ENCODE peak calls at places on chromosomes 6 and 20, in seven cellular contexts. D is lung, C is IMR-90, Q is fibroblast of lung, I is ascending aorta, A is caudate nucleus, E is psoas muscle. Z is an unnamed sample.

GRCh38 chr6:140051521-140052455 is 677.3 kb upstream of the CITED2 start:
- DNase-seq in D (no peak), C (peak), Q (peak), I (no peak), A (no peak), E (no peak), Z (no peak)

GRCh38 chr20:62772618-62772993 is 23.7 kb upstream of the MRGBP start:
- DNase-seq in D (no peak), C (no peak), Q (no peak), I (no peak), A (no peak), E (no peak), Z (no peak)

GRCh38 chr6:45116714-45117410 is 211.3 kb upstream of the RUNX2 start:
- DNase-seq in D (no peak), C (peak), Q (peak), I (no peak), A (no peak), E (no peak), Z (no peak)

GRCh38 chr20:38973546-38974120 is 11.5 kb downstream of the DHX35 start:
- DNase-seq in D (no peak), C (peak), Q (peak), I (no peak), A (no peak), E (no peak), Z (no peak)

GRCh38 chr6:112029045-112029822 is 24.7 kb upstream of the CCN6 start:
- DNase-seq in D (peak), C (peak), Q (peak), I (peak), A (peak), E (peak), Z (no peak)

GRCh38 chr6:63346217-63346834 is 26.5 kb upstream of the LGSN start:
- DNase-seq in D (no peak), C (no peak), Q (no peak), I (no peak), A (no peak), E (no peak), Z (no peak)

GRCh38 chr20:36441416-36441815 is 99.9 kb upstream of the MYL9 start:
- DNase-seq in D (no peak), C (no peak), Q (no peak), I (no peak), A (no peak), E (no peak), Z (no peak)

GRCh38 chr20:50425076-50425475 is 85.1 kb upstream of the PTPN1 start:
- DNase-seq in D (no peak), C (no peak), Q (no peak), I (no peak), A (no peak), E (peak), Z (no peak)

GRCh38 chr6:116761779-116762178 is 3.7 kb downstream of the FAM162B start:
- DNase-seq in D (no peak), C (no peak), Q (no peak), I (no peak), A (no peak), E (no peak), Z (no peak)

GRCh38 chr6:130027948-130028347 is 9.6 kb downstream of the L3MBTL3 start:
- DNase-seq in D (no peak), C (no peak), Q (no peak), I (no peak), A (no peak), E (no peak), Z (no peak)

GRCh38 chr6:35665573-35665972 is 23.1 kb downstream of the FKBP5 start:
- DNase-seq in D (no peak), C (no peak), Q (no peak), I (no peak), A (no peak), E (no peak), Z (no peak)

GRCh38 chr6:35668708-35669440 is 19.8 kb downstream of the FKBP5 start:
- DNase-seq in D (no peak), C (peak), Q (peak), I (no peak), A (no peak), E (no peak), Z (no peak)

GRCh38 chr6:35673755-35674154 is 15.0 kb downstream of the FKBP5 start:
- DNase-seq in D (no peak), C (no peak), Q (no peak), I (no peak), A (no peak), E (no peak), Z (no peak)

GRCh38 chr6:35668096-35668495 is 20.6 kb downstream of the FKBP5 start:
- DNase-seq in D (no peak), C (no peak), Q (no peak), I (no peak), A (no peak), E (peak), Z (no peak)

DNA sequence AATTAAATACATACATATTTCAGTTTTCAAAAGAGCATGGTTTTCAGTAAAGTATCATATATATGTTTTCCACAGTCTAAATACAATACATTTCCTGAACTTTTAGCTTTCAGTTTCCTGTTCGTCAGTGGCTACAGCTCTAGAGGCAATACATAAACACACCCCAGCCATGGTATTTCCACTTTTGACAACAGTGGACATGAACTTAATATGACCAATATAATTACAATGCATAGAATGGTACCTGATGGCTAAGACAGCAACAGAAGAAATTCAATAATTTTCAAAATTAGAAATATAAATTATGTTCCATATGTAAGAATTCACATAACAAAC is 19.3 kb downstream of the FKBP5 start:
- DNase-seq in D (no peak), C (peak), Q (no peak), I (no peak), A (no peak), E (no peak), Z (no peak)
- H3K27ac ChIP-seq in D (no peak), C (peak), Q (peak), I (no peak), A (no peak), E (peak), Z (no peak)

DNA sequence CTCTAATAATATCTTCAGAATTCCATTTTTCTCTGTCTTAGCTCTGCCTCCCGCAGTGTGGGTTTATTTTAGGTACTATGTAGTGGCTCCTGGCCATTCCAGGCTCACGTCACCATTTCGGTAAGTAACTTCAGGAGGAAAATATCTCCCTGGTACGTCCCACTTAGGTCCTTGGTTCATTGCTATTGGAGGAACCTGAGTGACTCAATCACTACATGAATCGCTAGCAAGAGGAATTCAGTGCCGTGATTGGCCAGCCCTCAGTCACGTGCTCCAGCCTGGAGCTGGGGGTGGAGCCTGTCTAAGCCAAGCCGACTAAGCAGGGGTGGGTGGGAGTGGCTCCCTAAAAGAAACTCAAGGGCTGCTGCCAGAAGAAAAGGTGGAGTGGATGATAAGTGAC is 67.3 kb upstream of the E2F3 start:
- DNase-seq in D (no peak), C (no peak), Q (no peak), I (no peak), A (no peak), E (no peak), Z (no peak)
- H3K27ac ChIP-seq in D (no peak), C (no peak), Q (no peak), I (no peak), A (no peak), E (no peak), Z (no peak)

DNA sequence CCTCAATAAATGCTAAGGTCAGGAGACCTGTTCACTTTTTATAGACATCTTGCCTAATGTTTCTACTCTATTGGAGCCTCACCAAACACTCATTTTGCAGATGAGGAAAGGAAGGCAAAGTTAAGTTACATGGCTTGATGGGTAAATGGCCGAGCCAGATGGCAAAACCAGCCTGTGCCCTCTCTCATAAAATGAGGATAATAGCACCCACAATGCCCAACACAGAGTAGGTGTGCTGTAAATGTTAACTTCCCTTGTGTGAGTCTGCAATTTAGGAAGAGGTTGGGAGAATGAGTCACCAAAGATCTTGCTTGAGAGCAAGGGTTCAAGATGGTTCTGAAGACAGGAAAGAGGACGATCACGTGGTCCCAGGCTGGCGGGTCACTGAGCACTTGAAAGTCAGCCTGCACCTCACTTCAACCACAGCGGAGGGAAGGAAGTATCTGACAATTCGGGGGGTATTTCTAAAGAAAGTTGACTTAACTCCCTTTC is 3.3 kb downstream of the KCNK5 start:
- DNase-seq in D (peak), C (no peak), Q (no peak), I (no peak), A (no peak), E (no peak), Z (no peak)
- H3K27ac ChIP-seq in D (peak), C (no peak), Q (no peak), I (no peak), A (no peak), E (no peak), Z (peak)

GRCh38 chr6:158928068-158928467 is 71.9 kb downstream of the RSPH3 start:
- DNase-seq in D (no peak), C (no peak), Q (no peak), I (no peak), A (no peak), E (no peak), Z (no peak)

GRCh38 chr6:158924499-158925455 is 75.2 kb downstream of the RSPH3 start:
- DNase-seq in D (no peak), C (no peak), Q (no peak), I (no peak), A (no peak), E (no peak), Z (no peak)

GRCh38 chr6:158923801-158924498 is 76.1 kb downstream of the RSPH3 start:
- DNase-seq in D (no peak), C (peak), Q (no peak), I (no peak), A (no peak), E (no peak), Z (no peak)

GRCh38 chr6:158926429-158926828 is 73.6 kb downstream of the RSPH3 start:
- DNase-seq in D (no peak), C (peak), Q (peak), I (no peak), A (no peak), E (no peak), Z (no peak)
- H3K27ac ChIP-seq in D (no peak), C (no peak), Q (no peak), I (no peak), A (no peak), E (no peak), Z (no peak)

DNA sequence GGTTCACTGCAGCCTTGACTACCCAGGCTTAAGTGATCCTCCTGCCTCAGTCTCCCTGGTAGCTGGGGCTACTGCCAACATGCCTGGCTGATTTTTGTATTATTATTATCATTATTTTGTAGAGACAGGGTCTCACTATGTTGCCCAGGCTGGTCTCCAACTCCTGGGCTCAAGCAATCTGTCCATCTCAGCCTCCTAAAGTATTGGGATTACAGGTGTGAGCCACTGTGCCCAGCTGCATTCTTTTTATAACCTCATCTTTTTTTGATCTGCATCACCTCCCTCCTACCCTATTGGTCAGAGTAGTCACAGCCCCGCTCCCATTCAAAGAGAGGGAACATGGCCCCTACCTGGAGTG is 23.6 kb upstream of the IER3 start:
- DNase-seq in D (no peak), C (no peak), Q (no peak), I (no peak), A (no peak), E (no peak), Z (no peak)
- H3K27ac ChIP-seq in D (no peak), C (peak), Q (no peak), I (no peak), A (no peak), E (no peak), Z (no peak)

GRCh38 chr6:134185277-134185676 is 132.6 kb downstream of the SGK1 start:
- DNase-seq in D (no peak), C (no peak), Q (no peak), I (no peak), A (no peak), E (no peak), Z (no peak)
- H3K27ac ChIP-seq in D (no peak), C (no peak), Q (no peak), I (no peak), A (no peak), E (no peak), Z (no peak)

DNA sequence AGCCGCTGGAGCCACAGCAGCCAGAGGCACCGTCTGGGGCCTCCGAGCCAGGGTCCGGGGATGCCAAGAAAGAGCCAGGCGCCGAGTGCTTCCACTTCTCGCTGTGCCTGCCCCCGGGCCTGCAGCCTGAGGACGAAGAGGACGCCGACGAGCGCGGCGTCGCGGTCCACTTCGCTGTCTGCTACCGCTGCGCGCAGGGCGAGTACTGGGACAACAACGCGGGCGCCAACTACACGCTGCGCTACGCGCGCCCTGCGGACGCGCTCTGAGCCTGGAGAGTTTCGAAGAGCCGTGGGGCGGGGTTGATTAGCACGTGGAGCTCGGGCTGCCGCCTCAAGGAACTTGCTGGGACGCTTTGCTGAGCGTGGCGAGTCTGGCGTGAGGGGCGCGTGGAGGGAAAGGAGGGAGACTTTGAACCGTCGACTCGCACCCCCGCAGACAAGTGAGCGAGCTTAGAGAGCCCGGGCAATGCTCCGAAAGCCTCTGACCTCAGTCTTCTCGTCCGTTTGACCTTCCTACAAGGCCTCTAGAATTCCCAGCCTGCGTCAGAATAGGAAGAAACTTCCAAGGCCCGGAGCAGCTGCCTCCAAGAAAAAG is 1.3 kb downstream of the PPP1R3G start:
- DNase-seq in D (no peak), C (no peak), Q (no peak), I (no peak), A (no peak), E (peak), Z (no peak)
- H3K27ac ChIP-seq in D (no peak), C (no peak), Q (no peak), I (no peak), A (peak), E (no peak), Z (no peak)

GRCh38 chr20:13552061-13552460 is 86.7 kb downstream of the TASP1 start:
- DNase-seq in D (no peak), C (peak), Q (no peak), I (no peak), A (no peak), E (no peak), Z (no peak)

GRCh38 chr20:13554706-13555105 is 84.0 kb downstream of the TASP1 start:
- DNase-seq in D (no peak), C (peak), Q (peak), I (peak), A (no peak), E (no peak), Z (no peak)

GRCh38 chr20:13549451-13549850 is 89.3 kb downstream of the TASP1 start:
- DNase-seq in D (no peak), C (no peak), Q (no peak), I (no peak), A (no peak), E (no peak), Z (no peak)

DNA sequence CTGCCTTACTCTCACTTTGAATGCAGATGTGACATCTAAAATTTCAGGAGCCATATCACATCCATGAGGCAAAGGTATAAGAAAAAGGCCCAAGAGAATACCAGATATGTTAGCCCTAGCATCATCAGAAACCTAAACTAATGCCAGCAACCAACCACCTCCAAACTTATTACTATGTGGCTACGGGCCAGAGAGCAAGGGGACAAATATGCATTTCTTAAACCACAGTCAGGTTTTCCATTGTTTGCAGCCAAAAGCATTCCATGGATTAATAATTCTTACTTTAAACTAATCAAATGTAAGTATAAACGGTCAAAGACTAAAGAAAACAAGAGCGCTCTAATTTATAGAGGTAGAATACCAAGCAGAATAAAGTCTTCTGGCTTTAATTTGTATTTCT is 84.7 kb downstream of the TASP1 start:
- DNase-seq in D (no peak), C (no peak), Q (no peak), I (no peak), A (no peak), E (no peak), Z (no peak)
- H3K27ac ChIP-seq in D (no peak), C (no peak), Q (no peak), I (no peak), A (no peak), E (no peak), Z (no peak)

DNA sequence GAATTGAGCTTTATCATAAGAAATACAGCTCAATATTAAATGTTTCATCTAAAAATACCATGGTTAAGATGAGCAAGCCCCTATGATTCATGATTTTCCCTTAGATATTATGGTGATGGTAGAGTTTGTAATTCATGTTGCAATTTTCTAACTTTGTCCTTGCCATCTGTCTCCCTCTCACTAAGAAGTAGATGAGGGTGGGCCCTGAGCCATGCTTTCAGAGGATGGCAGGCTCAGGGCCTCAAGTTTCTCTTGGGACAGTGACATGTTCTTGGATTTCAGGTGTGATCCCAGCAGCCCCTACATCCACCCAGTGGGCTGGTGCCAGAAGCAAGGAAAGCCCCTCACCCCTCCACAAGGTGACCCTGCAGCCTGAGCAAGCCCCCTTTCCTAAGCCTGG is 25.6 kb downstream of the L3MBTL1 start:
- DNase-seq in D (no peak), C (peak), Q (no peak), I (no peak), A (no peak), E (no peak), Z (no peak)
- H3K27ac ChIP-seq in D (no peak), C (no peak), Q (no peak), I (no peak), A (no peak), E (no peak), Z (no peak)

DNA sequence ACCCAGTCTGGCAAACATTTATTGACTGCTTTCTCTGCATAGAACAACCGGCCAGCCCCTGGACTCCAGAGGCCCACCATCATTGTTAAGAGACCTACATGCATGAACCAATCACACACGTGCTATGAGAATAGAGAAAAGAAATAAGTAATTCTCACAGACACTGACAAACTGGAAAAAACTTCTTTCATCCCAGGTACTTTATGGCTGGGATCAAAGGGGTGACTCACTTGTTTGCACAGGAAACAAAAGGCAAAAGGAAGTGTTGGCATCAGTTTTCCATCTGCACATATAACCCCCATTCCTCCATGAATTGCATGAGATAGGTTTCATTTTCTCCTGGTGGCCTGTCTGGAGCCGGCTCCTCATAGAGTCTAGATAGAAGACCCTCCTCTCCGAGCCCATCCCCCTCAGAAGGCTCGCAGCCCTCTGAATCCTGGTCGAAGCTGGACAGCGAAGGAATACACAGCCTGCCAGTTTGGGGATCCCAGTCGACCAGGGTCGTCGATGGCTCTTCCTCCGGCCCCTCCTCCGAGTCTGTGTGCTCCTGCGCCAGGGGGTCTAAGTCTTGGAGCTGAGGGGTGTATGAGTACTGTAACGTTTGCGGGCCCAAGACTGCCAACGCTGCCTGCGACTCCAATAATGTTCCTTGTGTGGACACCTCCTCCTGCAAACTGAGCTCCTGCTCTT is 43.3 kb downstream of the IL20RA start:
- DNase-seq in D (no peak), C (no peak), Q (no peak), I (no peak), A (no peak), E (no peak), Z (no peak)
- H3K27ac ChIP-seq in D (no peak), C (no peak), Q (no peak), I (no peak), A (no peak), E (no peak), Z (no peak)

Z was measured in suprapubic skin.